ENCODE peak calls at places on chromosomes 5 and 9, in six cellular contexts. One of them, this sample, is unnamed.

GRCh38 chr5:103414598-103414997 is 148.0 kb downstream of the NUDT12 start:
- DNase-seq in SK-N-SH: no peak
- DNase-seq in K562: no peak
- DNase-seq in H1: no peak
- DNase-seq in HL-60: no peak
- DNase-seq in HepG2: peak
- DNase-seq in this sample: no peak

GRCh38 chr9:81634915-81635516 is 54.3 kb downstream of the TLE1 start:
- DNase-seq in SK-N-SH: no peak
- DNase-seq in K562: no peak
- DNase-seq in H1: no peak
- DNase-seq in HL-60: no peak
- DNase-seq in HepG2: peak
- DNase-seq in this sample: no peak

GRCh38 chr5:168360521-168361285 is 69.3 kb downstream of the WWC1 start:
- DNase-seq in SK-N-SH: no peak
- DNase-seq in K562: no peak
- DNase-seq in H1: no peak
- DNase-seq in HL-60: no peak
- DNase-seq in HepG2: no peak
- DNase-seq in this sample: no peak

GRCh38 chr5:16051246-16051645 is 128.3 kb downstream of the MARCHF11 start:
- DNase-seq in SK-N-SH: no peak
- DNase-seq in K562: no peak
- DNase-seq in H1: no peak
- DNase-seq in HL-60: no peak
- DNase-seq in HepG2: no peak
- DNase-seq in this sample: no peak

GRCh38 chr9:129548571-129549135 is 72.2 kb downstream of the C9orf50 start:
- DNase-seq in SK-N-SH: no peak
- DNase-seq in K562: no peak
- DNase-seq in H1: peak
- DNase-seq in HL-60: no peak
- DNase-seq in HepG2: peak
- DNase-seq in this sample: no peak

GRCh38 chr5:151633892-151634291 is 42.8 kb upstream of the FAT2 start:
- DNase-seq in SK-N-SH: no peak
- DNase-seq in K562: no peak
- DNase-seq in H1: no peak
- DNase-seq in HL-60: no peak
- DNase-seq in HepG2: no peak
- DNase-seq in this sample: no peak

GRCh38 chr5:35158627-35159369 is 71.5 kb downstream of the PRLR start:
- DNase-seq in SK-N-SH: no peak
- DNase-seq in K562: no peak
- DNase-seq in H1: no peak
- DNase-seq in HL-60: no peak
- DNase-seq in HepG2: peak
- DNase-seq in this sample: no peak

GRCh38 chr9:92738661-92739081 is 26.0 kb downstream of the BICD2 start:
- DNase-seq in SK-N-SH: no peak
- DNase-seq in K562: no peak
- DNase-seq in H1: no peak
- DNase-seq in HL-60: no peak
- DNase-seq in HepG2: no peak
- DNase-seq in this sample: no peak

GRCh38 chr5:131749138-131749537 is 47.7 kb downstream of the FNIP1 start:
- DNase-seq in SK-N-SH: no peak
- DNase-seq in K562: no peak
- DNase-seq in H1: no peak
- DNase-seq in HL-60: no peak
- DNase-seq in HepG2: no peak
- DNase-seq in this sample: no peak

GRCh38 chr5:173317091-173317685 is 11.0 kb downstream of the STC2 start:
- DNase-seq in SK-N-SH: no peak
- DNase-seq in K562: peak
- DNase-seq in H1: no peak
- DNase-seq in HL-60: no peak
- DNase-seq in HepG2: no peak
- DNase-seq in this sample: no peak

GRCh38 chr9:28916348-28916747 is 1343.1 kb upstream of the C9orf72 start:
- DNase-seq in SK-N-SH: no peak
- DNase-seq in K562: no peak
- DNase-seq in H1: no peak
- DNase-seq in HL-60: no peak
- DNase-seq in HepG2: no peak
- DNase-seq in this sample: no peak

GRCh38 chr5:82749453-82749852 is 327.7 kb downstream of the TMEM167A start:
- DNase-seq in SK-N-SH: peak
- DNase-seq in K562: no peak
- DNase-seq in H1: no peak
- DNase-seq in HL-60: no peak
- DNase-seq in HepG2: no peak
- DNase-seq in this sample: no peak

GRCh38 chr9:137606734-137607138 is 1.2 kb downstream of the ARRDC1 start:
- DNase-seq in SK-N-SH: no peak
- DNase-seq in K562: no peak
- DNase-seq in H1: no peak
- DNase-seq in HL-60: no peak
- DNase-seq in HepG2: no peak
- DNase-seq in this sample: no peak

GRCh38 chr5:68533571-68534051 is 318.1 kb downstream of the PIK3R1 start:
- DNase-seq in SK-N-SH: peak
- DNase-seq in K562: no peak
- DNase-seq in H1: no peak
- DNase-seq in HL-60: no peak
- DNase-seq in HepG2: no peak
- DNase-seq in this sample: no peak

GRCh38 chr5:36523931-36524330 is 82.5 kb upstream of the SLC1A3 start:
- DNase-seq in SK-N-SH: no peak
- DNase-seq in K562: no peak
- DNase-seq in H1: no peak
- DNase-seq in HL-60: no peak
- DNase-seq in HepG2: no peak
- DNase-seq in this sample: no peak

GRCh38 chr9:91784673-91785402 is 165.2 kb downstream of the ROR2 start:
- DNase-seq in SK-N-SH: no peak
- DNase-seq in K562: no peak
- DNase-seq in H1: no peak
- DNase-seq in HL-60: no peak
- DNase-seq in HepG2: no peak
- DNase-seq in this sample: no peak

GRCh38 chr9:104088416-104088815 is 5.7 kb upstream of the SMC2 start:
- DNase-seq in SK-N-SH: no peak
- DNase-seq in K562: no peak
- DNase-seq in H1: no peak
- DNase-seq in HL-60: no peak
- DNase-seq in HepG2: no peak
- DNase-seq in this sample: no peak

GRCh38 chr5:127296321-127296720 is 5.7 kb downstream of the MEGF10 start:
- DNase-seq in SK-N-SH: no peak
- DNase-seq in K562: no peak
- DNase-seq in H1: no peak
- DNase-seq in HL-60: no peak
- DNase-seq in HepG2: no peak
- DNase-seq in this sample: no peak

GRCh38 chr5:178492278-178492677 is 97.9 kb downstream of the COL23A1 start:
- DNase-seq in SK-N-SH: no peak
- DNase-seq in K562: no peak
- DNase-seq in H1: no peak
- DNase-seq in HL-60: no peak
- DNase-seq in HepG2: no peak
- DNase-seq in this sample: no peak

GRCh38 chr5:36389245-36389644 is 87.5 kb upstream of the RANBP3L start:
- DNase-seq in SK-N-SH: no peak
- DNase-seq in K562: peak
- DNase-seq in H1: no peak
- DNase-seq in HL-60: peak
- DNase-seq in HepG2: no peak
- DNase-seq in this sample: no peak

GRCh38 chr5:43049216-43049615 is 9.1 kb upstream of the ANXA2R start:
- DNase-seq in SK-N-SH: no peak
- DNase-seq in K562: no peak
- DNase-seq in H1: no peak
- DNase-seq in HL-60: no peak
- DNase-seq in HepG2: no peak
- DNase-seq in this sample: no peak

GRCh38 chr5:176695073-176695472 is 47.8 kb downstream of the TSPAN17 start:
- DNase-seq in SK-N-SH: peak
- DNase-seq in K562: no peak
- DNase-seq in H1: no peak
- DNase-seq in HL-60: no peak
- DNase-seq in HepG2: no peak
- DNase-seq in this sample: no peak
- TF ChIP-seq GABPA in SK-N-SH: no peak
- TF ChIP-seq GABPA in K562: no peak
- TF ChIP-seq GABPA in H1: no peak
- TF ChIP-seq GABPA in HL-60: no peak
- TF ChIP-seq GABPA in HepG2: no peak
- TF ChIP-seq GABPA in this sample: no peak

DNA sequence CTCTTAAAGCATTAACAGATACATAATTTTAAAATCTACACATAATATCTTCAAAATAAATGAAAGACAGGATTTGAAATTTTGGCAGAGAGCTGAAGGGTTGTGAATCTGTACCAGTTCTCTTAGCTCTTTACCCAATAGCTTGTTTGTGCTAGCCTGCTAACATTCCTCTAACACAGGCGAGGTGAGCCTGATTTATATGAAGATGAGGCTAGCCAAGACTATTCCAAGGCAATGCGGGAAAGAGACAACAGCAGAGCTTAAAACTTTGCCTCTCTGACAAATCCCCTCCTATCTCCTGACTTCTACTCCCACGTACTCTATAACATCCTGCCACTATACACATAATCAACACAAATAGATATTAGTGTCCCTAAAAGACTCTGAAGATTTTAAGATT is 745.5 kb upstream of the ZNF608 start:
- DNase-seq in SK-N-SH: no peak
- DNase-seq in K562: no peak
- DNase-seq in H1: no peak
- DNase-seq in HL-60: no peak
- DNase-seq in HepG2: no peak
- DNase-seq in this sample: no peak
- TF ChIP-seq GABPA in SK-N-SH: no peak
- TF ChIP-seq GABPA in K562: no peak
- TF ChIP-seq GABPA in H1: no peak
- TF ChIP-seq GABPA in HL-60: no peak
- TF ChIP-seq GABPA in HepG2: no peak
- TF ChIP-seq GABPA in this sample: no peak

DNA sequence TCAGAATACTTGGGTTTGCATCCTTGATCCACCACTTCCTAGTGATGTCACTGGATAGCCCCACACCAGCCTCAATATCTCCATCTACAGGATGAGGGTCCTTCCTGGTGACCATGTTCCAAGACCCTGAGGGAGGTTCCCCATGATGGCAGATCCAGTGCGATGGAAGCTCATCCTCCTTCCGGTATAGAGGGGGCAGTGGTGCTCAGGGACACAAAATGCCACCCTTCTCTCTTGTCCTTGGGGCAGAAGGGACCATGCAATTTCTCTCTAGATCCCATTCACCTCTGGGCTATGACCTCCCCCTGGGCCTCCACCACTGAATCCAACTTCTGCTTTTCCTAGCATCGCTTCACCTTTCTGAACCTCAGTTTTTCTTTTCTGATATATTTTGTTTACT is 5.4 kb upstream of the SLC25A51 start:
- DNase-seq in SK-N-SH: no peak
- DNase-seq in K562: no peak
- DNase-seq in H1: no peak
- DNase-seq in HL-60: no peak
- DNase-seq in HepG2: no peak
- DNase-seq in this sample: no peak
- TF ChIP-seq GABPA in SK-N-SH: no peak
- TF ChIP-seq GABPA in K562: no peak
- TF ChIP-seq GABPA in H1: no peak
- TF ChIP-seq GABPA in HL-60: no peak
- TF ChIP-seq GABPA in HepG2: no peak
- TF ChIP-seq GABPA in this sample: no peak

GRCh38 chr9:100724932-100725331 is 147.1 kb downstream of the CAVIN4 start:
- DNase-seq in SK-N-SH: no peak
- DNase-seq in K562: no peak
- DNase-seq in H1: no peak
- DNase-seq in HL-60: no peak
- DNase-seq in HepG2: no peak
- DNase-seq in this sample: no peak
- TF ChIP-seq GABPA in SK-N-SH: no peak
- TF ChIP-seq GABPA in K562: no peak
- TF ChIP-seq GABPA in H1: no peak
- TF ChIP-seq GABPA in HL-60: no peak
- TF ChIP-seq GABPA in HepG2: no peak
- TF ChIP-seq GABPA in this sample: no peak

DNA sequence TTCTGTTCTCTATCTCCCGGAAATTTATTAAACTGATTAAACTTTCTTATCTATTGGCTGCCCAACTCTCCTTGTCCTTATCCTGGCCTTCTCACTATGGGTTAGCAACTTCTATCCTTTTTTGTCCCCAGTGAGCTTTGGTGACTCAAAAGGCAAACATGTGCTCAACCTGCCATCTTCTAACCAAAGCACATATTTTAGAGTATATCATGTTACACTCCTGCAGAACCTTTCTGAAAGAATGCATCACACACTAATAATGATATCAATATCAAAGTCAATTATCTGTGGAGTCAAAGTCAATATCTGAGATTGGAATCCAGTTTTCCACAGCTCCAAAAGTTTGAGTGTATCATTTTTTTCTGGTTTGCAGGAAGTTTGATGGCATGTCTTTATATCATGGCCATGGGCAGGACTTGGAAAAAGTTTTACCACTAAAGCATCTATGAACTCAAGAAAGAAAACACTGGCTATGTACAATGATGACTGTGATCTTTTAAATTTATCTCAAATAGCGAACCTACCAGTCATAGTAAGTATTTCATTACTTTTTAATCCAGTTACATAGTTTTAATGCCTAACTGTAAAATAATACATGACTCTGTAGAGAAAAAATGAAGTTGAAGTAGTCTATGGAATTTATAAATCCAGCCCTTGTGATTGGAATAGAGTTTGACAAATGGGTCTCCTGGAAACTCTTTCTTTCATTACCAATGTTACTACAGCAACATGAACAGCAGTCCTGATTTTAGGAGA is 166.8 kb downstream of the DROSHA start:
- DNase-seq in SK-N-SH: no peak
- DNase-seq in K562: no peak
- DNase-seq in H1: no peak
- DNase-seq in HL-60: no peak
- DNase-seq in HepG2: no peak
- DNase-seq in this sample: no peak
- TF ChIP-seq GABPA in SK-N-SH: no peak
- TF ChIP-seq GABPA in K562: no peak
- TF ChIP-seq GABPA in H1: no peak
- TF ChIP-seq GABPA in HL-60: no peak
- TF ChIP-seq GABPA in HepG2: no peak
- TF ChIP-seq GABPA in this sample: no peak

GRCh38 chr5:138461343-138462125 is 3.7 kb upstream of the EGR1 start:
- DNase-seq in SK-N-SH: no peak
- DNase-seq in K562: no peak
- DNase-seq in H1: no peak
- DNase-seq in HL-60: no peak
- DNase-seq in HepG2: no peak
- DNase-seq in this sample: no peak
- TF ChIP-seq GABPA in SK-N-SH: no peak
- TF ChIP-seq GABPA in K562: no peak
- TF ChIP-seq GABPA in H1: no peak
- TF ChIP-seq GABPA in HL-60: no peak
- TF ChIP-seq GABPA in HepG2: no peak
- TF ChIP-seq GABPA in this sample: no peak